ENCODE peak calls at places on chromosomes 6 and 20, in nine cellular contexts. N is GM23248, J is PC-3, V is HCT116, B is neural progenitor cell, L is SK-N-SH, O is MM.1S, G is hepatocyte, M is OCI-LY7. X is an unnamed sample.
A peak's percentile ranks its signal among the peaks of the same experiment; 100 is the strongest.

GRCh38 chr20:42074944-42075343 is 456.8 kb upstream of the CHD6 start:
- DNase-seq in N (no peak), J (no peak), V (no peak), B (no peak), L (no peak), O (no peak), G (peak; percentile 9), M (no peak), X (no peak)

GRCh38 chr6:128827675-128828464 is 55.1 kb upstream of the LAMA2 start:
- DNase-seq in N (peak; percentile 26), J (no peak), V (no peak), B (no peak), L (no peak), O (no peak), G (no peak), M (no peak), X (no peak)

GRCh38 chr20:9177278-9177677 is 108.4 kb downstream of the PLCB4 start:
- DNase-seq in N (no peak), J (no peak), V (no peak), B (no peak), L (no peak), O (no peak), G (no peak), M (no peak), X (no peak)

GRCh38 chr6:89433637-89434499 is 916 bp downstream of the ANKRD6 start:
- DNase-seq in N (peak; percentile 20), J (no peak), V (no peak), B (peak; percentile 47), L (no peak), O (peak; percentile 36), G (peak; percentile 56), M (peak; percentile 44), X (peak; percentile 66)

GRCh38 chr6:13044390-13044789 is 283.9 kb downstream of the TBC1D7 start:
- DNase-seq in N (peak; percentile 19), J (no peak), V (peak; percentile 38), B (no peak), L (no peak), O (no peak), G (no peak), M (peak; percentile 5), X (peak; percentile 55)

GRCh38 chr6:129801909-129802308 is 59.2 kb downstream of the TMEM244 start:
- DNase-seq in N (no peak), J (peak; percentile 88), V (no peak), B (no peak), L (no peak), O (no peak), G (no peak), M (no peak), X (no peak)

GRCh38 chr6:134741193-134741521 is 208.7 kb downstream of the ALDH8A1 start:
- DNase-seq in N (no peak), J (peak; percentile 18), V (no peak), B (peak; percentile 32), L (peak; percentile 43), O (no peak), G (no peak), M (peak; percentile 9), X (peak; percentile 52)

GRCh38 chr6:56693246-56693607 is 50.5 kb upstream of the DST start:
- DNase-seq in N (peak; percentile 96), J (peak; percentile 89), V (no peak), B (no peak), L (no peak), O (no peak), G (peak; percentile 82), M (no peak), X (no peak)

GRCh38 chr20:21613512-21613911 is 92.0 kb upstream of the PAX1 start:
- DNase-seq in N (peak; percentile 4), J (peak; percentile 30), V (no peak), B (no peak), L (no peak), O (no peak), G (no peak), M (no peak), X (no peak)

GRCh38 chr20:16528078-16528477 is 45.2 kb downstream of the KIF16B start:
- DNase-seq in N (peak; percentile 83), J (peak; percentile 93), V (peak; percentile 81), B (no peak), L (no peak), O (no peak), G (peak; percentile 84), M (no peak), X (no peak)

GRCh38 chr6:10338151-10338550 is 76.7 kb downstream of the TFAP2A start:
- DNase-seq in N (no peak), J (no peak), V (no peak), B (no peak), L (no peak), O (no peak), G (no peak), M (no peak), X (no peak)

GRCh38 chr20:20083796-20084195 is 31.5 kb downstream of the CFAP61 start:
- DNase-seq in N (peak; percentile 55), J (peak; percentile 64), V (peak; percentile 19), B (peak; percentile 58), L (peak; percentile 31), O (peak; percentile 64), G (peak; percentile 54), M (peak; percentile 48), X (peak; percentile 82)

GRCh38 chr6:150560004-150560883 is 39.4 kb upstream of the PLEKHG1 start:
- DNase-seq in N (no peak), J (peak; percentile 63), V (no peak), B (no peak), L (no peak), O (no peak), G (no peak), M (no peak), X (no peak)

GRCh38 chr6:150711584-150712501 is 112.2 kb downstream of the PLEKHG1 start:
- DNase-seq in N (no peak), J (no peak), V (no peak), B (no peak), L (no peak), O (no peak), G (no peak), M (no peak), X (no peak)

GRCh38 chr6:67863346-67863745 is 771.7 kb upstream of the ADGRB3 start:
- DNase-seq in N (no peak), J (peak; percentile 52), V (no peak), B (no peak), L (no peak), O (no peak), G (no peak), M (no peak), X (no peak)

GRCh38 chr20:4153661-4154238 is 138.4 kb upstream of the RNF24 start:
- DNase-seq in N (no peak), J (no peak), V (no peak), B (no peak), L (no peak), O (no peak), G (no peak), M (no peak), X (no peak)

DNA sequence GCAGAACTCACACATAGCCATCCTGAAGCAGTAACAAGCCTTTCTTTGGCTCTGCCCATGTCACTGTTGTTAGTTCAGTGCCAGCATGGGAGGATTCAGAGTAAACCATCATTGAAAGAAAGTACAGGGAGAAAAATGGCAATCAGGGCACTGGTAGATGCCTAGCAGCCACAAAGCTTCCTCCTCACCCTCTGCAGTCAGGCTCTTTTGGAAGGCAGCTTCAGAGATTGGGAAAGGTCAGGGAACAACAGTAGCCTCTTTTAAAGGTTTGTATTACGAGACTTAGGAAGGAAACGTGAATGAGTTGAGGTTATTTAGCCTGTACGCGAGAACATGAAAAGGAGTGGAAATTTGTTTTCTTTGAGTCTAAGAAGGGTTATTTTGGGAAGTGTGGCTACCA is 15.9 kb downstream of the ZNF76 start:
- DNase-seq in N (peak; percentile 21), J (no peak), V (no peak), B (no peak), L (no peak), O (no peak), G (no peak), M (no peak), X (no peak)
- H3K4me2 ChIP-seq in N (peak overlapping the region; percentile 59), J (no peak overlapping the region), V (peak overlapping the region; percentile 10), B (no peak overlapping the region), L (no peak overlapping the region), O (no peak overlapping the region), G (no peak overlapping the region), M (no peak overlapping the region), X (no peak overlapping the region)

GRCh38 chr6:17083397-17083796 is 18.5 kb upstream of the STMND1 start:
- DNase-seq in N (no peak), J (no peak), V (no peak), B (no peak), L (no peak), O (no peak), G (no peak), M (no peak), X (no peak)

GRCh38 chr6:17093692-17094091 is 8.2 kb upstream of the STMND1 start:
- DNase-seq in N (peak; percentile 34), J (peak; percentile 62), V (no peak), B (peak; percentile 56), L (peak; percentile 16), O (no peak), G (no peak), M (no peak), X (peak; percentile 72)

GRCh38 chr6:17086469-17086868 is 15.4 kb upstream of the STMND1 start:
- DNase-seq in N (peak; percentile 81), J (peak; percentile 93), V (peak; percentile 75), B (peak; percentile 59), L (peak; percentile 66), O (peak; percentile 24), G (peak; percentile 89), M (peak; percentile 2), X (peak; percentile 68)

GRCh38 chr6:17091122-17091521 is 10.7 kb upstream of the STMND1 start:
- DNase-seq in N (peak; percentile 51), J (peak; percentile 43), V (no peak), B (peak; percentile 13), L (no peak), O (no peak), G (no peak), M (no peak), X (peak; percentile 38)

DNA sequence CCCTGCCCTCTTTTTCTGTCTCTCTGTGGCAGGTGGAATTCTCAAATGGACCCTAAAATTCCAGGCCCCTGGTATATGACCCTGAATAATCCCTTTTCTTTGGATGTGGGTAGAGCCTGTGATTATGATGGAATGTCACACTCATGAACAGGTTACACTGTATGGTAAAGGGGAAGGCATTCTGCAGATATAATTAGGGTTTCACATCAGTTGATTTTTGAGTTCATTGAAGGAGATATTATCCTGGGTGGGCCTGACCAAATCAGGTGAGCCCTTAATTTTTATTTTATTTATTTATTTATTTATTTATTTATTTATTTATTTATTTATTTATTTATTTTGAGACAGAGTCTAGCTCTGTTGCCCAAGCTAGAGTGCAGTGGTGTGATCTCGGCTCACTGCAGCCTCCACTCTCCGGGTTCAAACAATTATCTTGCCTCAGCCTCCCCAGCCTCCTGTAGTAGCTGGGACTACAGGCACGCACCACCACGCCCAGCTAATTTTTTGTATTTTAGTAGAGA is 13.7 kb upstream of the STMND1 start:
- DNase-seq in N (no peak), J (no peak), V (no peak), B (no peak), L (no peak), O (no peak), G (no peak), M (no peak), X (no peak)
- TF ChIP-seq EZH2phosphoT487 in N (no peak), J (no peak), V (no peak), B (no peak), L (no peak), O (no peak), G (no peak), M (no peak), X (no peak)

GRCh38 chr6:25911359-25911758 is 19.1 kb downstream of the SLC17A2 start:
- DNase-seq in N (no peak), J (no peak), V (no peak), B (no peak), L (no peak), O (no peak), G (no peak), M (no peak), X (no peak)
- H2AFZ ChIP-seq in N (no peak overlapping the region), J (no peak overlapping the region), V (no peak overlapping the region), B (no peak overlapping the region), L (no peak overlapping the region), O (no peak overlapping the region), G (no peak overlapping the region), M (no peak overlapping the region), X (no peak overlapping the region)

GRCh38 chr6:165805067-165805525 is 142.1 kb upstream of the PDE10A start:
- DNase-seq in N (no peak), J (no peak), V (no peak), B (peak; percentile 25), L (no peak), O (no peak), G (no peak), M (no peak), X (peak; percentile 61)
- H3K4me2 ChIP-seq in N (no peak overlapping the region), J (no peak overlapping the region), V (no peak overlapping the region), B (peak overlapping the region; percentile 91), L (no peak overlapping the region), O (no peak overlapping the region), G (peak overlapping the region; percentile 88), M (no peak overlapping the region), X (peak overlapping the region; percentile 76)

X was measured in GM23338.